ENCODE peak calls at places on chromosomes 1 and 21, in seven cellular contexts. One of them, this sample, is unnamed.

GRCh38 chr21:8992731-8993174 is 1528.6 kb upstream of the TPTE start:
- DNase-seq in AG04450: no peak
- DNase-seq in psoas muscle: no peak
- DNase-seq in spleen: no peak
- DNase-seq in AG09319: no peak
- DNase-seq in GM20000: peak; percentile 40
- DNase-seq in GM13976: no peak
- DNase-seq in this sample: no peak

GRCh38 chr1:202571719-202572339 is 138.4 kb downstream of the SYT2 start:
- DNase-seq in AG04450: no peak
- DNase-seq in psoas muscle: no peak
- DNase-seq in spleen: no peak
- DNase-seq in AG09319: no peak
- DNase-seq in GM20000: peak; percentile 56
- DNase-seq in GM13976: no peak
- DNase-seq in this sample: no peak

GRCh38 chr1:219773110-219773509 is 155.2 kb downstream of the SLC30A10 start:
- DNase-seq in AG04450: no peak
- DNase-seq in psoas muscle: no peak
- DNase-seq in spleen: no peak
- DNase-seq in AG09319: no peak
- DNase-seq in GM20000: no peak
- DNase-seq in GM13976: no peak
- DNase-seq in this sample: no peak

GRCh38 chr1:147549526-147549925 is 8.2 kb downstream of the BCL9 start:
- DNase-seq in AG04450: no peak
- DNase-seq in psoas muscle: no peak
- DNase-seq in spleen: no peak
- DNase-seq in AG09319: no peak
- DNase-seq in GM20000: no peak
- DNase-seq in GM13976: no peak
- DNase-seq in this sample: no peak

GRCh38 chr1:227946624-227947424 is 908 bp downstream of the WNT9A start:
- DNase-seq in AG04450: no peak
- DNase-seq in psoas muscle: peak; percentile 84
- DNase-seq in spleen: peak; percentile 91
- DNase-seq in AG09319: no peak
- DNase-seq in GM20000: peak; percentile 91
- DNase-seq in GM13976: peak; percentile 91
- DNase-seq in this sample: peak; percentile 87

GRCh38 chr1:78649628-78650027 is at the start of gene IFI44:
- DNase-seq in AG04450: peak; percentile 46
- DNase-seq in psoas muscle: peak; percentile 70
- DNase-seq in spleen: peak; percentile 85
- DNase-seq in AG09319: peak; percentile 49
- DNase-seq in GM20000: peak; percentile 16
- DNase-seq in GM13976: peak; percentile 38
- DNase-seq in this sample: peak; percentile 73

GRCh38 chr1:59750612-59751395 is 63.9 kb upstream of the HOOK1 start:
- DNase-seq in AG04450: peak; percentile 75
- DNase-seq in psoas muscle: no peak
- DNase-seq in spleen: no peak
- DNase-seq in AG09319: no peak
- DNase-seq in GM20000: no peak
- DNase-seq in GM13976: no peak
- DNase-seq in this sample: no peak

GRCh38 chr21:44593598-44594405 is 1.5 kb upstream of the KRTAP10-6 start:
- DNase-seq in AG04450: no peak
- DNase-seq in psoas muscle: peak; percentile 35
- DNase-seq in spleen: no peak
- DNase-seq in AG09319: no peak
- DNase-seq in GM20000: no peak
- DNase-seq in GM13976: no peak
- DNase-seq in this sample: no peak

GRCh38 chr1:211490821-211491415 is 1.0 kb downstream of the RD3 start:
- DNase-seq in AG04450: no peak
- DNase-seq in psoas muscle: no peak
- DNase-seq in spleen: peak; percentile 33
- DNase-seq in AG09319: no peak
- DNase-seq in GM20000: no peak
- DNase-seq in GM13976: no peak
- DNase-seq in this sample: no peak

GRCh38 chr1:215114154-215114933 is 31.8 kb downstream of the KCNK2 start:
- DNase-seq in AG04450: peak; percentile 34
- DNase-seq in psoas muscle: no peak
- DNase-seq in spleen: no peak
- DNase-seq in AG09319: peak; percentile 42
- DNase-seq in GM20000: no peak
- DNase-seq in GM13976: no peak
- DNase-seq in this sample: no peak

GRCh38 chr1:20185834-20186782 is at the start of the genes PLA2G2C and UBXN10:
- DNase-seq in AG04450: no peak
- DNase-seq in psoas muscle: peak; percentile 55
- DNase-seq in spleen: peak; percentile 87
- DNase-seq in AG09319: no peak
- DNase-seq in GM20000: peak; percentile 64
- DNase-seq in GM13976: peak; percentile 73
- DNase-seq in this sample: peak; percentile 55

GRCh38 chr1:192485692-192486436 is 89.7 kb upstream of the RGS1 start:
- DNase-seq in AG04450: peak; percentile 98
- DNase-seq in psoas muscle: peak; percentile 36
- DNase-seq in spleen: no peak
- DNase-seq in AG09319: peak; percentile 96
- DNase-seq in GM20000: no peak
- DNase-seq in GM13976: no peak
- DNase-seq in this sample: peak; percentile 71

GRCh38 chr1:156551066-156551643 is 21.2 kb downstream of the IQGAP3 start:
- DNase-seq in AG04450: no peak
- DNase-seq in psoas muscle: no peak
- DNase-seq in spleen: no peak
- DNase-seq in AG09319: no peak
- DNase-seq in GM20000: no peak
- DNase-seq in GM13976: no peak
- DNase-seq in this sample: peak; percentile 17

GRCh38 chr1:230186874-230187273 is 119.8 kb downstream of the GALNT2 start:
- DNase-seq in AG04450: no peak
- DNase-seq in psoas muscle: no peak
- DNase-seq in spleen: no peak
- DNase-seq in AG09319: no peak
- DNase-seq in GM20000: no peak
- DNase-seq in GM13976: no peak
- DNase-seq in this sample: peak; percentile 6

GRCh38 chr1:237507005-237507404 is 383.7 kb downstream of the ZP4 start:
- DNase-seq in AG04450: no peak
- DNase-seq in psoas muscle: no peak
- DNase-seq in spleen: no peak
- DNase-seq in AG09319: no peak
- DNase-seq in GM20000: peak; percentile 8
- DNase-seq in GM13976: peak; percentile 41
- DNase-seq in this sample: no peak

GRCh38 chr21:27645285-27645684 is 678.4 kb upstream of the ADAMTS5 start:
- DNase-seq in AG04450: no peak
- DNase-seq in psoas muscle: no peak
- DNase-seq in spleen: no peak
- DNase-seq in AG09319: no peak
- DNase-seq in GM20000: no peak
- DNase-seq in GM13976: no peak
- DNase-seq in this sample: no peak

GRCh38 chr1:183030053-183030452 is 6.8 kb downstream of the LAMC1 start:
- DNase-seq in AG04450: no peak
- DNase-seq in psoas muscle: no peak
- DNase-seq in spleen: no peak
- DNase-seq in AG09319: no peak
- DNase-seq in GM20000: no peak
- DNase-seq in GM13976: no peak
- DNase-seq in this sample: no peak

GRCh38 chr1:99659755-99660210 is 13.9 kb downstream of the PALMD start:
- DNase-seq in AG04450: no peak
- DNase-seq in psoas muscle: no peak
- DNase-seq in spleen: no peak
- DNase-seq in AG09319: peak; percentile 28
- DNase-seq in GM20000: no peak
- DNase-seq in GM13976: no peak
- DNase-seq in this sample: no peak

GRCh38 chr1:233647083-233647482 is 33.2 kb downstream of the KCNK1 start:
- DNase-seq in AG04450: no peak
- DNase-seq in psoas muscle: no peak
- DNase-seq in spleen: no peak
- DNase-seq in AG09319: peak; percentile 10
- DNase-seq in GM20000: no peak
- DNase-seq in GM13976: no peak
- DNase-seq in this sample: no peak

GRCh38 chr1:43058545-43059360 is 100.1 kb upstream of the SLC2A1 start:
- DNase-seq in AG04450: no peak
- DNase-seq in psoas muscle: no peak
- DNase-seq in spleen: no peak
- DNase-seq in AG09319: no peak
- DNase-seq in GM20000: no peak
- DNase-seq in GM13976: no peak
- DNase-seq in this sample: no peak

GRCh38 chr1:198273901-198274300 is 117.1 kb downstream of the NEK7 start:
- DNase-seq in AG04450: no peak
- DNase-seq in psoas muscle: no peak
- DNase-seq in spleen: no peak
- DNase-seq in AG09319: no peak
- DNase-seq in GM20000: no peak
- DNase-seq in GM13976: no peak
- DNase-seq in this sample: no peak

GRCh38 chr1:24457866-24458265 is 42.3 kb downstream of the NIPAL3 start:
- DNase-seq in AG04450: no peak
- DNase-seq in psoas muscle: no peak
- DNase-seq in spleen: no peak
- DNase-seq in AG09319: no peak
- DNase-seq in GM20000: no peak
- DNase-seq in GM13976: no peak
- DNase-seq in this sample: no peak

GRCh38 chr21:42097860-42098259 is 26.7 kb downstream of the UMODL1 start:
- DNase-seq in AG04450: peak; percentile 96
- DNase-seq in psoas muscle: no peak
- DNase-seq in spleen: peak; percentile 64
- DNase-seq in AG09319: peak; percentile 94
- DNase-seq in GM20000: no peak
- DNase-seq in GM13976: no peak
- DNase-seq in this sample: no peak

GRCh38 chr1:153586347-153586746 is 20.7 kb upstream of the S100A2 start:
- DNase-seq in AG04450: no peak
- DNase-seq in psoas muscle: no peak
- DNase-seq in spleen: no peak
- DNase-seq in AG09319: no peak
- DNase-seq in GM20000: no peak
- DNase-seq in GM13976: no peak
- DNase-seq in this sample: no peak

GRCh38 chr1:30977105-30977504 is 68.5 kb upstream of the SDC3 start:
- DNase-seq in AG04450: peak; percentile 23
- DNase-seq in psoas muscle: no peak
- DNase-seq in spleen: no peak
- DNase-seq in AG09319: no peak
- DNase-seq in GM20000: no peak
- DNase-seq in GM13976: no peak
- DNase-seq in this sample: no peak

GRCh38 chr21:33478858-33479678 is 706 bp downstream of the TMEM50B start:
- DNase-seq in AG04450: no peak
- DNase-seq in psoas muscle: peak; percentile 29
- DNase-seq in spleen: peak; percentile 87
- DNase-seq in AG09319: no peak
- DNase-seq in GM20000: peak; percentile 76
- DNase-seq in GM13976: peak; percentile 76
- DNase-seq in this sample: peak; percentile 65
- TF ChIP-seq CTCF in AG04450: peak; percentile 10
- TF ChIP-seq CTCF in psoas muscle: no peak
- TF ChIP-seq CTCF in spleen: no peak
- TF ChIP-seq CTCF in AG09319: no peak
- TF ChIP-seq CTCF in GM20000: peak; percentile 24
- TF ChIP-seq CTCF in GM13976: no peak
- TF ChIP-seq CTCF in this sample: no peak

GRCh38 chr1:108560430-108561144 is 687 bp downstream of the EEIG2 start:
- DNase-seq in AG04450: no peak
- DNase-seq in psoas muscle: peak; percentile 32
- DNase-seq in spleen: peak; percentile 89
- DNase-seq in AG09319: no peak
- DNase-seq in GM20000: peak; percentile 77
- DNase-seq in GM13976: peak; percentile 50
- DNase-seq in this sample: peak; percentile 8
- TF ChIP-seq CTCF in AG04450: peak; percentile 16
- TF ChIP-seq CTCF in psoas muscle: no peak
- TF ChIP-seq CTCF in spleen: no peak
- TF ChIP-seq CTCF in AG09319: no peak
- TF ChIP-seq CTCF in GM20000: no peak
- TF ChIP-seq CTCF in GM13976: no peak
- TF ChIP-seq CTCF in this sample: no peak

GRCh38 chr21:22575165-22575584 is 1577.0 kb downstream of the NCAM2 start:
- DNase-seq in AG04450: no peak
- DNase-seq in psoas muscle: no peak
- DNase-seq in spleen: no peak
- DNase-seq in AG09319: no peak
- DNase-seq in GM20000: no peak
- DNase-seq in GM13976: no peak
- DNase-seq in this sample: no peak
- TF ChIP-seq CTCF in AG04450: no peak
- TF ChIP-seq CTCF in psoas muscle: no peak
- TF ChIP-seq CTCF in spleen: no peak
- TF ChIP-seq CTCF in AG09319: no peak
- TF ChIP-seq CTCF in GM20000: no peak
- TF ChIP-seq CTCF in GM13976: no peak
- TF ChIP-seq CTCF in this sample: no peak

GRCh38 chr1:25724201-25724600 is 75.8 kb upstream of the SELENON start:
- DNase-seq in AG04450: no peak
- DNase-seq in psoas muscle: no peak
- DNase-seq in spleen: no peak
- DNase-seq in AG09319: no peak
- DNase-seq in GM20000: no peak
- DNase-seq in GM13976: no peak
- DNase-seq in this sample: no peak

GRCh38 chr1:25724986-25725385 is 75.0 kb upstream of the SELENON start:
- DNase-seq in AG04450: no peak
- DNase-seq in psoas muscle: no peak
- DNase-seq in spleen: no peak
- DNase-seq in AG09319: no peak
- DNase-seq in GM20000: no peak
- DNase-seq in GM13976: no peak
- DNase-seq in this sample: no peak

GRCh38 chr1:25727026-25727818 is 72.8 kb upstream of the SELENON start:
- DNase-seq in AG04450: no peak
- DNase-seq in psoas muscle: no peak
- DNase-seq in spleen: peak; percentile 49
- DNase-seq in AG09319: no peak
- DNase-seq in GM20000: no peak
- DNase-seq in GM13976: no peak
- DNase-seq in this sample: peak; percentile 49

GRCh38 chr1:25723250-25723880 is 76.6 kb upstream of the SELENON start:
- DNase-seq in AG04450: no peak
- DNase-seq in psoas muscle: no peak
- DNase-seq in spleen: no peak
- DNase-seq in AG09319: no peak
- DNase-seq in GM20000: no peak
- DNase-seq in GM13976: no peak
- DNase-seq in this sample: no peak

DNA sequence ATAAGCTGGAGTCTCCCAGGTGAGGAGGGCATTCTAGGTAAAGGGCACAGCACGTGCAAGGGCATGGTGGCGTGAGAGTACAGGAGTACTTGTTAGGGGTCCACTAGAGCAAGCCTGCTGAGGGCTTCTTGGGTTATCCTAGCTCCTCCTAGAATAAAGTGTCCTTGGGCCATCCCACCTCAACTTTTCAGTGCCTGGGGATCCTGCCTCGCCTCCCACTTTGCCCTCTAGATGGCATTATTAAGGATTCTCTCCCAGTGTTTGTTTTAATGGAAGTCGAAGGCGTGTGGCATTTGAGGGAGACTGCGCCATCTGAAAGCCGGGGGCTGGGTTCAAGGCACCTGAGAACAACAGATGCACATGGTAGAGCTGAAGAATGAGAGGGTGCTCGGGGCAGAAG is 74.5 kb upstream of the SELENON start:
- DNase-seq in AG04450: no peak
- DNase-seq in psoas muscle: no peak
- DNase-seq in spleen: no peak
- DNase-seq in AG09319: no peak
- DNase-seq in GM20000: no peak
- DNase-seq in GM13976: no peak
- DNase-seq in this sample: no peak
- TF ChIP-seq CTCF in AG04450: no peak
- TF ChIP-seq CTCF in psoas muscle: no peak
- TF ChIP-seq CTCF in spleen: no peak
- TF ChIP-seq CTCF in AG09319: no peak
- TF ChIP-seq CTCF in GM20000: no peak
- TF ChIP-seq CTCF in GM13976: no peak
- TF ChIP-seq CTCF in this sample: no peak

This sample was measured in pancreas.